ENCODE peak calls at places on chromosomes 2 and 18, in five cellular contexts. H is RWPE1, V is coronary artery, U is choroid plexus epithelial cell, W is cardiac fibroblast. Y is an unnamed sample.
A peak's percentile ranks its signal among the peaks of the same experiment; 100 is the strongest.

GRCh38 chr2:126658910-126659613 is 3.1 kb downstream of the GYPC start:
- DNase-seq in H (no peak), V (peak; percentile 82), U (peak; percentile 75), W (peak; percentile 94), Y (no peak)

GRCh38 chr2:179837408-179837807 is 24.0 kb downstream of the ZNF385B start:
- DNase-seq in V (no peak), W (peak; percentile 22), H (peak; percentile 28), U (peak; percentile 80), Y (no peak)

GRCh38 chr2:27724905-27725693 is 46.4 kb upstream of the MRPL33 start:
- DNase-seq in W (peak; percentile 66), H (no peak), V (no peak), U (peak; percentile 82), Y (no peak)

GRCh38 chr2:20933692-20934091 is 110.2 kb downstream of the APOB start:
- DNase-seq in H (no peak), U (no peak), V (no peak), W (no peak), Y (no peak)

GRCh38 chr2:208358758-208359631 is 47.6 kb upstream of the PTH2R start:
- DNase-seq in H (no peak), V (no peak), U (peak; percentile 40), W (peak; percentile 27), Y (no peak)

GRCh38 chr2:168798076-168798887 is 4.2 kb upstream of the NOSTRIN start:
- DNase-seq in V (no peak), W (peak; percentile 24), H (no peak), U (peak; percentile 84), Y (no peak)

GRCh38 chr2:85264471-85264870 is 63.3 kb downstream of the TGOLN2 start:
- DNase-seq in U (peak; percentile 69), W (peak; percentile 47), V (no peak), H (no peak), Y (no peak)

GRCh38 chr2:226213717-226214116 is 585.9 kb downstream of the IRS1 start:
- DNase-seq in U (peak; percentile 63), H (peak; percentile 8), W (peak; percentile 69), V (no peak), Y (no peak)

GRCh38 chr2:126858436-126858835 is 40.3 kb upstream of the TEX51 start:
- DNase-seq in H (no peak), U (no peak), W (no peak), V (no peak), Y (no peak)

GRCh38 chr2:69104281-69104680 is 91.3 kb downstream of the ANTXR1 start:
- DNase-seq in U (no peak), W (no peak), V (no peak), H (no peak), Y (no peak)

GRCh38 chr2:156333951-156334495 is 1.5 kb upstream of the NR4A2 start:
- DNase-seq in U (peak; percentile 51), V (no peak), H (peak; percentile 32), W (no peak), Y (peak; percentile 70)
- TF ChIP-seq CTCF in U (no peak), V (peak; percentile 17), H (no peak), W (peak; percentile 22), Y (no peak)

GRCh38 chr2:161557538-161557937 is 66.7 kb upstream of the SLC4A10 start:
- DNase-seq in H (no peak), V (no peak), W (no peak), U (no peak), Y (no peak)

GRCh38 chr2:161552015-161552414 is 72.2 kb upstream of the SLC4A10 start:
- DNase-seq in V (no peak), U (no peak), W (no peak), H (no peak), Y (no peak)

GRCh38 chr2:161555826-161556225 is 68.4 kb upstream of the SLC4A10 start:
- DNase-seq in U (no peak), V (no peak), W (no peak), H (no peak), Y (no peak)

GRCh38 chr2:161556440-161556839 is 67.8 kb upstream of the SLC4A10 start:
- DNase-seq in V (no peak), W (no peak), H (no peak), U (peak; percentile 5), Y (no peak)
- TF ChIP-seq CTCF in V (no peak), W (no peak), H (no peak), U (no peak), Y (no peak)

GRCh38 chr18:41767960-41768359 is 187.1 kb upstream of the PIK3C3 start:
- DNase-seq in W (peak; percentile 49), V (no peak), H (peak; percentile 13), U (peak; percentile 85), Y (no peak)
- TF ChIP-seq CTCF in W (peak; percentile 18), V (no peak), H (no peak), U (peak; percentile 64), Y (no peak)

GRCh38 chr18:49250819-49251388 is 209.5 kb downstream of the DYM start:
- DNase-seq in W (peak; percentile 62), U (peak; percentile 63), V (no peak), H (no peak), Y (no peak)
- TF ChIP-seq CTCF in W (peak; percentile 72), U (peak; percentile 74), V (no peak), H (no peak), Y (no peak)